ENCODE peak calls at places on chromosomes 7 and 10, in seven cellular contexts. I is tibial nerve, Y is left lung, T is upper lobe of left lung, Z is pancreas, Q is RWPE1, J is Calu3. P is an unnamed sample.
A peak's percentile ranks its signal among the peaks of the same experiment; 100 is the strongest.

GRCh38 chr7:158489462-158490155 is 98.0 kb downstream of the PTPRN2 start:
- DNase-seq in Q (no peak), Z (no peak), Y (no peak), J (no peak), T (no peak), I (no peak), P (no peak)

GRCh38 chr7:105862276-105862675 is 14.1 kb downstream of the ATXN7L1 start:
- DNase-seq in Z (no peak), J (no peak), Y (no peak), Q (no peak), T (no peak), I (no peak), P (no peak)

GRCh38 chr7:135160858-135161653 is 9.5 kb downstream of the CYREN start:
- DNase-seq in Y (no peak), Z (no peak), Q (no peak), I (no peak), J (no peak), T (no peak), P (no peak)

GRCh38 chr7:81501220-81501619 is 268.6 kb downstream of the HGF start:
- DNase-seq in Y (no peak), I (no peak), T (no peak), Z (no peak), Q (no peak), J (no peak), P (no peak)

GRCh38 chr7:99027241-99027640 is 116.7 kb downstream of the SMURF1 start:
- DNase-seq in I (no peak), Z (no peak), Q (no peak), J (no peak), Y (no peak), T (no peak), P (no peak)

GRCh38 chr10:3282341-3282740 is 109.8 kb upstream of the PITRM1 start:
- DNase-seq in T (no peak), Y (no peak), J (no peak), Q (no peak), Z (no peak), I (no peak), P (no peak)

GRCh38 chr10:124935946-124936345 is 6.0 kb upstream of the ZRANB1 start:
- DNase-seq in I (no peak), Z (no peak), T (no peak), Y (no peak), J (no peak), Q (no peak), P (no peak)

GRCh38 chr10:93403741-93404354 is 78.3 kb downstream of the MYOF start:
- DNase-seq in T (no peak), J (no peak), Z (no peak), Y (no peak), I (no peak), Q (no peak), P (no peak)

GRCh38 chr7:118082506-118082905 is 101.5 kb upstream of the LSM8 start:
- DNase-seq in I (no peak), Z (no peak), Q (no peak), Y (no peak), T (no peak), J (no peak), P (no peak)

GRCh38 chr7:147811923-147812322 is 778.6 kb upstream of the C7orf33 start:
- DNase-seq in T (no peak), Y (no peak), J (no peak), I (no peak), Q (no peak), Z (no peak), P (no peak)

GRCh38 chr7:121449304-121449703 is 53.2 kb upstream of the FAM3C start:
- DNase-seq in Z (no peak), T (no peak), Q (no peak), J (no peak), Y (no peak), I (no peak), P (no peak)
- TF ChIP-seq CTCF in Z (no peak), T (no peak), Q (no peak), J (no peak), Y (no peak), I (no peak), P (no peak)

DNA sequence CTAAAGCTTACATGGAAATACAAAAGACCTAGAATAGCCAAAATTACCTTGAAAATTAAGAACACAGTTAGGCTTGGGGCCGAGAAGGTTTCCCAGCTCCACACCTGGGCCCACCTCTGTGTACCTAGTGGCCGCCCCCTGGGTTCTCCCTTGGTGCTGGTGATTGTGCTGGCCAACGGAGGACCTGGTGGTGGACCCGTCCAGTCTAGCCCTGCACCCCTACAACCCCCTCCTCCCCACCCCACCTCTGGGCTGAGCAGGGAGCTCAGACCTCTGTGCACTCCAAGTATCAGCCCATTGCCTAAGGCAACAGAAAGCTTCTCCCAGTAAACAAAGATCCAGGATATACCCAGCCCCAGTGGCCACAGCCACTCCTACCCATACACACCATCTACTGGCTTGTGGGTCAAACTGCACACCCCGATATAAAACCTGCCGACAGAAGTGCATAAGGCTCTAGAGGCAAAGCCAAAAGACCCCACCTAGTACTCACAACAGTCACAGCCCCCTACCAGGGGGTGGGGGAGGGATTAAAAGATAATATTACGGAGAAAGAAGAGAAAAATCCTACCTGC is 105.0 kb upstream of the DIP2C start:
- DNase-seq in Q (no peak), I (no peak), Y (no peak), T (peak; percentile 16), Z (peak; percentile 44), J (no peak), P (no peak)
- TF ChIP-seq CTCF in Q (no peak), I (no peak), Y (no peak), T (no peak), Z (no peak), J (peak; percentile 16), P (no peak)

DNA sequence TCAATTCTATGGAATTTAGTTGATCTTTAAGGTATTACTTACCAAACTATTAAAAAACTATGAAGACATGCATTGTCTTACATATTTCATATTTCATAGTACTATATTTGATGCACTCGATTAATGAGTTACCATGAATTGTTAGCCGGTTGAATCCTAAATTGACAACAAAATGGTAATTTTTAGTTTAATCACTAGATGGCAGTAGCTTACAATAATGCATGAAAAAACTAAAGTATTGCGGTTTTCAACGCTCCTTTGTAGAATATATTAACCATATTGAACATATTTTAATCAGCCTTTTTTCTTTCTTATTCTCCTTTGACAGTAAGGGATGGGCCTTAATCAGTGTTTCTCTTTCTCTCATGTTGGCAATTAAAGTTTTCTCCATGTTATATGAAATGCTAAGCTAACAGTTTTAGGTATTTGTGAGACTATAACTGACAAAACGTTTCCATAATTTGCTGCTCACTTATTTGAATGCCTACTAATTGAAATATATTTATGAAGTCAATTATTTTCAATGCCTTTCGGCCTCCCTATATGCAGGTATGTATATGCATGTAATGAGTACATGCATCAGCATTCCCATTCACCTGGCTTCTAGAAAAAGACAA is 48.5 kb upstream of the ARL4A start:
- DNase-seq in Z (no peak), Q (peak; percentile 42), T (no peak), Y (no peak), I (no peak), J (no peak), P (no peak)
- TF ChIP-seq CTCF in Z (peak; percentile 30), Q (peak; percentile 83), T (peak; percentile 52), Y (peak; percentile 56), I (peak; percentile 57), J (peak; percentile 74), P (peak; percentile 49)

DNA sequence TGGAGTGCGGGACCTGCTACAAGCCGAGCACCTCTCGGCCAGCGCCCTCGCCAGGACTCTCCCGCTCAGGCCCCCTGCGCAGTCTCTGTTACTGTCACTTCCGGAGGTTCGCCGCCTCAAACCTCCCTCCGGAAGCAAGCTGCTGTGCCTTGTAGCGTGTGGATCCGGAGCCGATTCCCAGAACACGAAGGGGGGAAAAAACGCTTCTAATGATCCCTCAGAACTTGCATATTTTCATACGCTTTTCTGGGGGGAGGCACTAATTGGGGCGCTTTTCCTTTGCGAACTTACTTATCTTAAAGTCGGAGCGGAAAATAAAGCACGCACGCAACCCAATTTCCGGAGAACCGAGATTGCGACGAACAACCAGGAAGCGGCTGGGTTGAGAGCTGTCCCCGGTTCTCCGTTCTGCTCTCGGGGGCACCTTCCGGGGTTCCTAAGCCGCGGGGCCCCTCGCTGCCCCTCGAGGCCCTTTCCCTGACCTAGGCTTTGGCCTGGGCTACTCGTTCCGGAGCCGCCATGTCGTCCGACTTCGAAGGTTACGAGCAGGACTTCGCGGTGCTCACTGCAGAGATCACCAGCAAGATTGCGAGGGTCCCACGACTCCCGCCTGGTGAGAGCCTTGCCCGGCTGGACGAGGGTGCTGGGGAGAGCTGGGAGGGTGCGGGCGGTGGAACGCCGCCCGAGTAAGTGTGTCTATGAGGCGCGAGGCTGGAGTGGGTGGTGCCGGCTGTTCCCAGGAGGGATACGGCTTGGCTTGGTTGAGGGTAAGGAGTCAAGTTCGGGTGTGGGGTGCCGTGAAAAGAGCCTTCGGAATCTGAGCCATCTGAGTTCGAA is at the start of the genes VTI1A and ZDHHC6:
- DNase-seq in Y (peak; percentile 86), Q (peak; percentile 84), T (peak; percentile 85), Z (peak; percentile 87), J (peak; percentile 73), I (peak; percentile 81), P (peak; percentile 90)
- TF ChIP-seq CTCF in Y (no peak), Q (no peak), T (no peak), Z (no peak), J (no peak), I (no peak), P (no peak)

DNA sequence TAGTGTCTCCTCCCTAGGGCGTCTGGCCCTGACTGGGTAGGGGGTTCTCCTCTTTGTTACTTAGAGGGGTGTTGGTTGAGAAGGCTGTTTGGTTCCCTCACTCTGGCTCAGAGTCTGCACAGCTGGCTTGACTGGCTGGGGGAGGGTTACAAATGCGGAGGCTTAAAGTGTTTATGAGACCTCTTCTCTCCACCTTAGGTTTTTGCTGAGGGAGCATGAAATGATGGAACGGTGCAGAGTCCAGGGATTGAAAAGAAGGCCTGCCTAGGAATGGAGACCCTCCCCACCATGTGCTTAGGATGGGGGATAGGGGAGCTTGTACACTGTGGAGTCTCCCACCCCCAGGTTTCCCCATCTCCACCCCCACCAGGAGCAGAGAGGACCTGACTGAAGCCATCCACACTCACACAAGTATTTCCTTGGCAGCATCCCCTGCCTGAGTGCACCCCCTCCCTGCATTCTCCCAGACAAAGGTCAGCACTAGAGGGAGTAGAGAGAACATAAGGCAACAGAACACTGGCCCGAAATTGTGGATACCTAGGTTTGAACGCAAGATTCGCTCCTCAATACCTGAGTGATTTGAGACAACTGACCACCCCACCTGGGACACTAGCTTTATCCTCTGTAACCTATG is 1.7 kb upstream of the LDB1 start:
- DNase-seq in Y (no peak), J (no peak), Q (no peak), T (no peak), I (no peak), Z (no peak), P (no peak)
- TF ChIP-seq CTCF in Y (no peak), J (no peak), Q (no peak), T (no peak), I (no peak), Z (no peak), P (no peak)